ENCODE peak calls at places on chromosomes 1 and 21, in ten cellular contexts. One of them, this sample, is unnamed. For H3K27me3, the result is how much of the 10 kb centered on the place peaks cover.

GRCh38 chr1:183218981-183219621 is 33.0 kb downstream of the LAMC2 start:
- DNase-seq in fibroblast of lung: no peak
- DNase-seq in brain microvascular endothelial cell: no peak
- DNase-seq in heart right ventricle: peak
- DNase-seq in naive thymus-derived CD4-positive, alpha-beta T cell: no peak
- DNase-seq in psoas muscle: no peak
- DNase-seq in AG04450: no peak
- DNase-seq in spleen: peak
- DNase-seq in adrenal gland: no peak
- DNase-seq in CD4-positive, CD25-positive, alpha-beta regulatory T cell: no peak
- DNase-seq in this sample: no peak

GRCh38 chr1:198880818-198881597 is 242.2 kb downstream of the PTPRC start:
- DNase-seq in fibroblast of lung: peak
- DNase-seq in brain microvascular endothelial cell: peak
- DNase-seq in heart right ventricle: no peak
- DNase-seq in naive thymus-derived CD4-positive, alpha-beta T cell: no peak
- DNase-seq in psoas muscle: no peak
- DNase-seq in AG04450: peak
- DNase-seq in spleen: no peak
- DNase-seq in adrenal gland: no peak
- DNase-seq in CD4-positive, CD25-positive, alpha-beta regulatory T cell: no peak
- DNase-seq in this sample: peak

GRCh38 chr21:36135391-36136094 is 664 bp downstream of the CBR3 start:
- DNase-seq in fibroblast of lung: peak
- DNase-seq in brain microvascular endothelial cell: peak
- DNase-seq in heart right ventricle: peak
- DNase-seq in naive thymus-derived CD4-positive, alpha-beta T cell: peak
- DNase-seq in psoas muscle: peak
- DNase-seq in AG04450: no peak
- DNase-seq in spleen: peak
- DNase-seq in adrenal gland: peak
- DNase-seq in CD4-positive, CD25-positive, alpha-beta regulatory T cell: peak
- DNase-seq in this sample: peak

GRCh38 chr1:57218487-57219079 is 205.3 kb downstream of the DAB1 start:
- DNase-seq in fibroblast of lung: no peak
- DNase-seq in brain microvascular endothelial cell: peak
- DNase-seq in heart right ventricle: no peak
- DNase-seq in naive thymus-derived CD4-positive, alpha-beta T cell: no peak
- DNase-seq in psoas muscle: no peak
- DNase-seq in AG04450: no peak
- DNase-seq in spleen: no peak
- DNase-seq in adrenal gland: peak
- DNase-seq in CD4-positive, CD25-positive, alpha-beta regulatory T cell: no peak
- DNase-seq in this sample: no peak

GRCh38 chr1:16900771-16901170 is 5.0 kb downstream of the RNU1-2 start:
- DNase-seq in fibroblast of lung: no peak
- DNase-seq in brain microvascular endothelial cell: no peak
- DNase-seq in heart right ventricle: no peak
- DNase-seq in naive thymus-derived CD4-positive, alpha-beta T cell: no peak
- DNase-seq in psoas muscle: no peak
- DNase-seq in AG04450: no peak
- DNase-seq in spleen: no peak
- DNase-seq in adrenal gland: peak
- DNase-seq in CD4-positive, CD25-positive, alpha-beta regulatory T cell: no peak
- DNase-seq in this sample: no peak

GRCh38 chr21:28822882-28823335 is 169.8 kb downstream of the LTN1 start:
- DNase-seq in fibroblast of lung: peak
- DNase-seq in brain microvascular endothelial cell: no peak
- DNase-seq in heart right ventricle: peak
- DNase-seq in naive thymus-derived CD4-positive, alpha-beta T cell: no peak
- DNase-seq in psoas muscle: no peak
- DNase-seq in AG04450: no peak
- DNase-seq in spleen: no peak
- DNase-seq in adrenal gland: no peak
- DNase-seq in CD4-positive, CD25-positive, alpha-beta regulatory T cell: no peak
- DNase-seq in this sample: no peak

GRCh38 chr1:229448373-229448772 is 14.5 kb upstream of the ACTA1 start:
- DNase-seq in fibroblast of lung: no peak
- DNase-seq in brain microvascular endothelial cell: no peak
- DNase-seq in heart right ventricle: no peak
- DNase-seq in naive thymus-derived CD4-positive, alpha-beta T cell: no peak
- DNase-seq in psoas muscle: no peak
- DNase-seq in AG04450: no peak
- DNase-seq in spleen: no peak
- DNase-seq in adrenal gland: no peak
- DNase-seq in CD4-positive, CD25-positive, alpha-beta regulatory T cell: no peak
- DNase-seq in this sample: no peak

GRCh38 chr1:217780993-217781392 is 149.8 kb downstream of the SPATA17 start:
- DNase-seq in fibroblast of lung: no peak
- DNase-seq in brain microvascular endothelial cell: no peak
- DNase-seq in heart right ventricle: no peak
- DNase-seq in naive thymus-derived CD4-positive, alpha-beta T cell: no peak
- DNase-seq in psoas muscle: no peak
- DNase-seq in AG04450: no peak
- DNase-seq in spleen: no peak
- DNase-seq in adrenal gland: no peak
- DNase-seq in CD4-positive, CD25-positive, alpha-beta regulatory T cell: no peak
- DNase-seq in this sample: no peak

GRCh38 chr1:8822383-8823294 is 5.2 kb upstream of the RERE start:
- DNase-seq in fibroblast of lung: peak
- DNase-seq in brain microvascular endothelial cell: peak
- DNase-seq in heart right ventricle: peak
- DNase-seq in naive thymus-derived CD4-positive, alpha-beta T cell: no peak
- DNase-seq in psoas muscle: no peak
- DNase-seq in AG04450: peak
- DNase-seq in spleen: no peak
- DNase-seq in adrenal gland: peak
- DNase-seq in CD4-positive, CD25-positive, alpha-beta regulatory T cell: no peak
- DNase-seq in this sample: peak

GRCh38 chr1:206565973-206566372 is 46.3 kb downstream of the EIF2D start:
- DNase-seq in fibroblast of lung: no peak
- DNase-seq in brain microvascular endothelial cell: no peak
- DNase-seq in heart right ventricle: no peak
- DNase-seq in naive thymus-derived CD4-positive, alpha-beta T cell: no peak
- DNase-seq in psoas muscle: no peak
- DNase-seq in AG04450: no peak
- DNase-seq in spleen: no peak
- DNase-seq in adrenal gland: no peak
- DNase-seq in CD4-positive, CD25-positive, alpha-beta regulatory T cell: no peak
- DNase-seq in this sample: no peak

GRCh38 chr21:42591170-42591869 is 62.1 kb upstream of the PDE9A start:
- DNase-seq in fibroblast of lung: no peak
- DNase-seq in brain microvascular endothelial cell: no peak
- DNase-seq in heart right ventricle: no peak
- DNase-seq in naive thymus-derived CD4-positive, alpha-beta T cell: no peak
- DNase-seq in psoas muscle: no peak
- DNase-seq in AG04450: no peak
- DNase-seq in spleen: no peak
- DNase-seq in adrenal gland: no peak
- DNase-seq in CD4-positive, CD25-positive, alpha-beta regulatory T cell: no peak
- DNase-seq in this sample: no peak

GRCh38 chr1:117606608-117607261 is 887 bp downstream of the TENT5C start:
- DNase-seq in fibroblast of lung: peak
- DNase-seq in brain microvascular endothelial cell: no peak
- DNase-seq in heart right ventricle: peak
- DNase-seq in naive thymus-derived CD4-positive, alpha-beta T cell: peak
- DNase-seq in psoas muscle: no peak
- DNase-seq in AG04450: no peak
- DNase-seq in spleen: peak
- DNase-seq in adrenal gland: peak
- DNase-seq in CD4-positive, CD25-positive, alpha-beta regulatory T cell: peak
- DNase-seq in this sample: no peak

GRCh38 chr21:43192501-43193081 is 23.8 kb downstream of the CRYAA start:
- DNase-seq in fibroblast of lung: no peak
- DNase-seq in brain microvascular endothelial cell: no peak
- DNase-seq in heart right ventricle: no peak
- DNase-seq in naive thymus-derived CD4-positive, alpha-beta T cell: no peak
- DNase-seq in psoas muscle: peak
- DNase-seq in AG04450: no peak
- DNase-seq in spleen: peak
- DNase-seq in adrenal gland: peak
- DNase-seq in CD4-positive, CD25-positive, alpha-beta regulatory T cell: no peak
- DNase-seq in this sample: no peak

GRCh38 chr1:47703161-47703825 is 265.4 kb downstream of the FOXD2 start:
- DNase-seq in fibroblast of lung: peak
- DNase-seq in brain microvascular endothelial cell: no peak
- DNase-seq in heart right ventricle: no peak
- DNase-seq in naive thymus-derived CD4-positive, alpha-beta T cell: no peak
- DNase-seq in psoas muscle: no peak
- DNase-seq in AG04450: no peak
- DNase-seq in spleen: no peak
- DNase-seq in adrenal gland: no peak
- DNase-seq in CD4-positive, CD25-positive, alpha-beta regulatory T cell: no peak
- DNase-seq in this sample: no peak

GRCh38 chr1:187045371-187045770 is 216.6 kb downstream of the PLA2G4A start:
- DNase-seq in fibroblast of lung: no peak
- DNase-seq in brain microvascular endothelial cell: no peak
- DNase-seq in heart right ventricle: no peak
- DNase-seq in naive thymus-derived CD4-positive, alpha-beta T cell: no peak
- DNase-seq in psoas muscle: no peak
- DNase-seq in AG04450: no peak
- DNase-seq in spleen: no peak
- DNase-seq in adrenal gland: no peak
- DNase-seq in CD4-positive, CD25-positive, alpha-beta regulatory T cell: no peak
- DNase-seq in this sample: no peak

GRCh38 chr1:1966086-1966740 is 37.4 kb downstream of the CFAP74 start:
- DNase-seq in fibroblast of lung: no peak
- DNase-seq in brain microvascular endothelial cell: no peak
- DNase-seq in heart right ventricle: no peak
- DNase-seq in naive thymus-derived CD4-positive, alpha-beta T cell: no peak
- DNase-seq in psoas muscle: no peak
- DNase-seq in AG04450: no peak
- DNase-seq in spleen: no peak
- DNase-seq in adrenal gland: no peak
- DNase-seq in CD4-positive, CD25-positive, alpha-beta regulatory T cell: no peak
- DNase-seq in this sample: no peak

GRCh38 chr1:245154429-245155185 is at the start of gene KIF26B:
- DNase-seq in fibroblast of lung: peak
- DNase-seq in brain microvascular endothelial cell: peak
- DNase-seq in heart right ventricle: peak
- DNase-seq in naive thymus-derived CD4-positive, alpha-beta T cell: peak
- DNase-seq in psoas muscle: no peak
- DNase-seq in AG04450: no peak
- DNase-seq in spleen: peak
- DNase-seq in adrenal gland: peak
- DNase-seq in CD4-positive, CD25-positive, alpha-beta regulatory T cell: no peak
- DNase-seq in this sample: peak

GRCh38 chr1:33810571-33810970 is 53.3 kb upstream of the HMGB4 start:
- DNase-seq in fibroblast of lung: no peak
- DNase-seq in brain microvascular endothelial cell: no peak
- DNase-seq in heart right ventricle: no peak
- DNase-seq in naive thymus-derived CD4-positive, alpha-beta T cell: no peak
- DNase-seq in psoas muscle: no peak
- DNase-seq in AG04450: no peak
- DNase-seq in spleen: no peak
- DNase-seq in adrenal gland: no peak
- DNase-seq in CD4-positive, CD25-positive, alpha-beta regulatory T cell: no peak
- DNase-seq in this sample: no peak

GRCh38 chr1:217620814-217621213 is 10.1 kb downstream of the GPATCH2 start:
- DNase-seq in fibroblast of lung: no peak
- DNase-seq in brain microvascular endothelial cell: no peak
- DNase-seq in heart right ventricle: no peak
- DNase-seq in naive thymus-derived CD4-positive, alpha-beta T cell: no peak
- DNase-seq in psoas muscle: no peak
- DNase-seq in AG04450: no peak
- DNase-seq in spleen: no peak
- DNase-seq in adrenal gland: no peak
- DNase-seq in CD4-positive, CD25-positive, alpha-beta regulatory T cell: no peak
- DNase-seq in this sample: no peak

GRCh38 chr1:9996624-9997582 is at the start of gene RBP7:
- DNase-seq in fibroblast of lung: no peak
- DNase-seq in brain microvascular endothelial cell: no peak
- DNase-seq in heart right ventricle: peak
- DNase-seq in naive thymus-derived CD4-positive, alpha-beta T cell: peak
- DNase-seq in psoas muscle: peak
- DNase-seq in AG04450: no peak
- DNase-seq in spleen: peak
- DNase-seq in adrenal gland: no peak
- DNase-seq in CD4-positive, CD25-positive, alpha-beta regulatory T cell: no peak
- DNase-seq in this sample: no peak
- H3K4me3 ChIP-seq in fibroblast of lung: no peak
- H3K4me3 ChIP-seq in brain microvascular endothelial cell: peak
- H3K4me3 ChIP-seq in heart right ventricle: peak
- H3K4me3 ChIP-seq in naive thymus-derived CD4-positive, alpha-beta T cell: no peak
- H3K4me3 ChIP-seq in psoas muscle: peak
- H3K4me3 ChIP-seq in AG04450: peak
- H3K4me3 ChIP-seq in spleen: peak
- H3K4me3 ChIP-seq in adrenal gland: no peak
- H3K4me3 ChIP-seq in CD4-positive, CD25-positive, alpha-beta regulatory T cell: no peak
- H3K4me3 ChIP-seq in this sample: no peak

GRCh38 chr1:171160181-171160580 is 24.9 kb upstream of the FMO2 start:
- DNase-seq in fibroblast of lung: no peak
- DNase-seq in brain microvascular endothelial cell: no peak
- DNase-seq in heart right ventricle: no peak
- DNase-seq in naive thymus-derived CD4-positive, alpha-beta T cell: no peak
- DNase-seq in psoas muscle: no peak
- DNase-seq in AG04450: no peak
- DNase-seq in spleen: no peak
- DNase-seq in adrenal gland: no peak
- DNase-seq in CD4-positive, CD25-positive, alpha-beta regulatory T cell: no peak
- DNase-seq in this sample: no peak
- H3K27ac ChIP-seq in fibroblast of lung: no peak
- H3K27ac ChIP-seq in brain microvascular endothelial cell: no peak
- H3K27ac ChIP-seq in heart right ventricle: no peak
- H3K27ac ChIP-seq in naive thymus-derived CD4-positive, alpha-beta T cell: no peak
- H3K27ac ChIP-seq in psoas muscle: no peak
- H3K27ac ChIP-seq in AG04450: no peak
- H3K27ac ChIP-seq in spleen: no peak
- H3K27ac ChIP-seq in adrenal gland: no peak
- H3K27ac ChIP-seq in CD4-positive, CD25-positive, alpha-beta regulatory T cell: no peak
- H3K27ac ChIP-seq in this sample: no peak

GRCh38 chr1:50980505-50980904 is 10.5 kb downstream of the CDKN2C start:
- DNase-seq in fibroblast of lung: no peak
- DNase-seq in brain microvascular endothelial cell: no peak
- DNase-seq in heart right ventricle: no peak
- DNase-seq in naive thymus-derived CD4-positive, alpha-beta T cell: no peak
- DNase-seq in psoas muscle: no peak
- DNase-seq in AG04450: no peak
- DNase-seq in spleen: no peak
- DNase-seq in adrenal gland: no peak
- DNase-seq in CD4-positive, CD25-positive, alpha-beta regulatory T cell: no peak
- DNase-seq in this sample: peak
- H3K27me3 ChIP-seq in fibroblast of lung: under half
- H3K27me3 ChIP-seq in brain microvascular endothelial cell: under half
- H3K27me3 ChIP-seq in heart right ventricle: under half
- H3K27me3 ChIP-seq in naive thymus-derived CD4-positive, alpha-beta T cell: under half
- H3K27me3 ChIP-seq in psoas muscle: under half
- H3K27me3 ChIP-seq in AG04450: under half
- H3K27me3 ChIP-seq in spleen: under half
- H3K27me3 ChIP-seq in adrenal gland: under half
- H3K27me3 ChIP-seq in CD4-positive, CD25-positive, alpha-beta regulatory T cell: under half
- H3K27me3 ChIP-seq in this sample: under half

DNA sequence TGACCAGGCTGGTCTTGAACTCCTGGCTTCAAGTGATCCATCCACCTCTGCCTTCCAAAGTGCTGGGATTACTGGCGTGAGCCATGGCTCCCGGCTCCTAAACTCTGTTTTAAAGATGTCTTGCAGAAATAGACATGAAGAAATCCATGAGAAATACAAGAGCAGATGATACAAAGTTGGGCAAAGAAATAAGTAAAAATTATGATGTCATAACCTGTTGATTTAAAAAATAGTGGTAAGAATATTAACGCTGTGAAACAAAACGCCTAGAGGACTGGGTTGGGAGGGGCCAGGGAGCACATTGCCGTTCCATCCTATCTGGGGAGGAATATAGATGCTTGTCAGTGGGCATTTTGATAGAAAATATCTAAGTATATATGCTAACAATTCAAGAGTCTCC is 1.2 kb upstream of the ITGB2 start:
- DNase-seq in fibroblast of lung: no peak
- DNase-seq in brain microvascular endothelial cell: no peak
- DNase-seq in heart right ventricle: no peak
- DNase-seq in naive thymus-derived CD4-positive, alpha-beta T cell: no peak
- DNase-seq in psoas muscle: no peak
- DNase-seq in AG04450: no peak
- DNase-seq in spleen: peak
- DNase-seq in adrenal gland: no peak
- DNase-seq in CD4-positive, CD25-positive, alpha-beta regulatory T cell: no peak
- DNase-seq in this sample: no peak
- H3K4me3 ChIP-seq in fibroblast of lung: no peak
- H3K4me3 ChIP-seq in brain microvascular endothelial cell: no peak
- H3K4me3 ChIP-seq in heart right ventricle: no peak
- H3K4me3 ChIP-seq in naive thymus-derived CD4-positive, alpha-beta T cell: peak
- H3K4me3 ChIP-seq in psoas muscle: no peak
- H3K4me3 ChIP-seq in AG04450: no peak
- H3K4me3 ChIP-seq in spleen: no peak
- H3K4me3 ChIP-seq in adrenal gland: no peak
- H3K4me3 ChIP-seq in CD4-positive, CD25-positive, alpha-beta regulatory T cell: peak
- H3K4me3 ChIP-seq in this sample: no peak